ENCODE peak calls at places on chromosomes 4 and X, in five cellular contexts. F is colonic mucosa, B is ovary, S is cardiac muscle cell, O is heart right ventricle. P is an unnamed sample.

GRCh38 chr4:140485939-140486338 is 12.2 kb downstream of the MGAT4D start:
- DNase-seq in F (no peak), B (no peak), S (no peak), O (no peak), P (no peak)

GRCh38 chrX:139202742-139203410 is 327.7 kb upstream of the F9 start:
- DNase-seq in F (no peak), B (no peak), S (no peak), O (no peak), P (no peak)

GRCh38 chr4:146432065-146432464 is 89.7 kb downstream of the SLC10A7 start:
- DNase-seq in F (no peak), B (no peak), S (no peak), O (no peak), P (no peak)

GRCh38 chr4:101198741-101199339 is 148.5 kb downstream of the PPP3CA start:
- DNase-seq in F (no peak), B (no peak), S (no peak), O (no peak), P (no peak)

GRCh38 chrX:10533686-10534365 is 86.6 kb downstream of the MID1 start:
- DNase-seq in F (no peak), B (no peak), S (no peak), O (no peak), P (no peak)

GRCh38 chr4:142528433-142528832 is 317.7 kb downstream of the INPP4B start:
- DNase-seq in F (no peak), B (no peak), S (no peak), O (no peak), P (no peak)

GRCh38 chrX:68784816-68785215 is 44.0 kb upstream of the EFNB1 start:
- DNase-seq in F (no peak), B (no peak), S (no peak), O (no peak), P (no peak)

GRCh38 chr4:112916868-112917267 is 132.6 kb upstream of the ANK2 start:
- DNase-seq in F (no peak), B (no peak), S (no peak), O (no peak), P (no peak)

GRCh38 chr4:25928956-25929336 is 14.9 kb downstream of the SMIM20 start:
- DNase-seq in F (no peak), B (no peak), S (no peak), O (no peak), P (no peak)

GRCh38 chrX:42375080-42375479 is 402.9 kb downstream of the PPP1R2C start:
- DNase-seq in F (no peak), B (no peak), S (no peak), O (no peak), P (no peak)

GRCh38 chrX:41984628-41985027 is 61.3 kb upstream of the CASK start:
- DNase-seq in F (peak; percentile 53), B (no peak), S (no peak), O (no peak), P (no peak)

GRCh38 chr4:180539284-180539683 is 1703.9 kb upstream of the TENM3 start:
- DNase-seq in F (no peak), B (no peak), S (no peak), O (no peak), P (no peak)

GRCh38 chr4:186858355-186858754 is 134.7 kb upstream of the FAT1 start:
- DNase-seq in F (no peak), B (no peak), S (no peak), O (no peak), P (no peak)

GRCh38 chr4:128863314-128864075 is 54.0 kb downstream of the JADE1 start:
- DNase-seq in F (peak; percentile 86), B (peak; percentile 87), S (peak; percentile 83), O (peak; percentile 83), P (peak; percentile 74)

GRCh38 chr4:61555789-61556188 is 355.7 kb downstream of the ADGRL3 start:
- DNase-seq in F (no peak), B (no peak), S (peak; percentile 49), O (peak; percentile 7), P (no peak)

GRCh38 chr4:168101026-168101425 is 8.7 kb downstream of the ANXA10 start:
- DNase-seq in F (no peak), B (no peak), S (no peak), O (no peak), P (no peak)
- H3K4me1 ChIP-seq in F (no peaks in the 10 kb centered on the region), B (no peaks in the 10 kb centered on the region), S (no peaks in the 10 kb centered on the region), O (no peaks in the 10 kb centered on the region), P (no peaks in the 10 kb centered on the region)

GRCh38 chr4:48931459-48931858 is 24.9 kb upstream of the OCIAD2 start:
- DNase-seq in F (no peak), B (no peak), S (no peak), O (no peak), P (no peak)

DNA sequence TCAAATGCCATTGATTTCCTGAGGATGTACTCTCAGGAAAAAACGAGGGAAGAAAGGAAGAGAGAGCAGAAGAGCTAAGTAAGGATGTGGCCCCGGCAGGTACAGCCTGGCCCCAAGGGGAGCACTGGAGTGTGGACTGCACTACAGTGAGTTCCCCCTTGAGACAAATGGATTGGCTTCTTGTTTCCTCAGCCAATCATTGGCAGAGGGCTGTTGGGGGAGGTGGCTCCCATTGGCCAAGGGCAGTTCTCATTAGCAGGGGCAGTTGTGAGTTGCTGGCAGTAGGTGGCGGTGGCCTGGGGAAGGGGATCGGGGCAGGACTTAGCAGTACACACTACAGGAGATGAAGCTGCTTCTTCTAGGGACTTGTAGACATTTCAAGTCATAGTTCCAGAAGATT is 24.1 kb upstream of the OCIAD2 start:
- DNase-seq in F (no peak), B (no peak), S (no peak), O (no peak), P (no peak)
- TF ChIP-seq CTCF in F (no peak), B (no peak), S (no peak), O (no peak), P (no peak)

GRCh38 chr4:77074961-77075855 is 581 bp downstream of the CCNI start:
- DNase-seq in F (peak; percentile 75), B (peak; percentile 68), S (peak; percentile 87), O (peak; percentile 86), P (peak; percentile 80)

GRCh38 chr4:77075869-77076801 is at the start of gene CCNI:
- DNase-seq in F (peak; percentile 95), B (peak; percentile 97), S (peak; percentile 98), O (peak; percentile 96), P (peak; percentile 97)

GRCh38 chr4:77073981-77074865 is 1.6 kb downstream of the CCNI start:
- DNase-seq in F (no peak), B (no peak), S (no peak), O (no peak), P (no peak)

GRCh38 chr4:77072195-77072753 is 3.5 kb downstream of the CCNI start:
- DNase-seq in F (no peak), B (no peak), S (no peak), O (no peak), P (peak; percentile 54)

GRCh38 chr4:77073106-77073858 is 2.5 kb downstream of the CCNI start:
- DNase-seq in F (no peak), B (no peak), S (peak; percentile 25), O (no peak), P (no peak)
- H3K4me1 ChIP-seq in F (peaks cover 16% of the 10 kb centered on the region), B (peaks cover 7% of the 10 kb centered on the region), S (peaks cover 24% of the 10 kb centered on the region), O (peaks cover 80% of the 10 kb centered on the region), P (peaks cover 56% of the 10 kb centered on the region)

GRCh38 chr4:117447925-117448324 is 362.5 kb upstream of the TRAM1L1 start:
- DNase-seq in F (peak; percentile 24), B (no peak), S (no peak), O (no peak), P (no peak)
- TF ChIP-seq CTCF in F (peak; percentile 18), B (no peak), S (no peak), O (no peak), P (no peak)

GRCh38 chr4:3074078-3074845 is at the start of the genes HTT and HTT-AS:
- DNase-seq in F (peak; percentile 99), B (peak; percentile 96), S (peak; percentile 96), O (peak; percentile 97), P (peak; percentile 98)
- H3K4me1 ChIP-seq in F (peaks cover 11% of the 10 kb centered on the region), B (peaks cover 3% of the 10 kb centered on the region), S (peaks cover 15% of the 10 kb centered on the region), O (peaks cover 41% of the 10 kb centered on the region), P (peaks cover 26% of the 10 kb centered on the region)

DNA sequence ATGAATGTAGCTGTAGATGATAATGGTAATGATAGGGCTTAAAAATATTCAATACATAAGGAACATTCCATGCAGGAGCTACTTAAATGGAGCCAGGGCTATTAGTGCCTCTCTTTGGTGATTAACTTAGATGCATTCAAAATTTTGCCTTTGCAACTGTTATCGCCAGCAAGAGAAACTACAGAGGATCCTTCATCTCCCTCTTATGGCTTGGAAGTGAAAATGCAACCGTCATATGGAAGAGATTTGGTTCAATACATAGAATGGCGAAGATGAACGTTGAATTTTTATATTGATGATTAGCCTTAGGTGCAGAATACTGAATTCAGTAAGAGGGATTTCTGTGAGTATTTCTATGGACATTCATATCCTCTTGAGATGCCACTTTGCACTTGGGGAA is 134.5 kb upstream of the NLGN4X start:
- DNase-seq in F (no peak), B (no peak), S (peak; percentile 19), O (no peak), P (no peak)
- TF ChIP-seq CTCF in F (no peak), B (no peak), S (no peak), O (peak; percentile 9), P (no peak)

GRCh38 chr4:55397521-55398321 is 2.0 kb downstream of the TMEM165 start:
- DNase-seq in F (no peak), B (no peak), S (no peak), O (no peak), P (no peak)
- H3K4me1 ChIP-seq in F (peaks cover 9% of the 10 kb centered on the region), B (peaks cover 5% of the 10 kb centered on the region), S (peaks cover 29% of the 10 kb centered on the region), O (peaks cover 43% of the 10 kb centered on the region), P (peaks cover 34% of the 10 kb centered on the region)

GRCh38 chr4:1004071-1004418 is 7.4 kb upstream of the FGFRL1 start:
- DNase-seq in F (no peak), B (no peak), S (no peak), O (no peak), P (no peak)
- TF ChIP-seq CTCF in F (no peak), B (no peak), S (no peak), O (no peak), P (no peak)